ENCODE peak calls at places on chromosomes 3 and 15, in nine cellular contexts. B is body of pancreas, A is uterus, R is Peyer's patch, C is tibial nerve, M is adrenal gland, H is breast epithelium, G is HepG2, S is thyroid gland. Y is an unnamed sample.

GRCh38 chr15:29568840-29569532 is 253.3 kb downstream of the TJP1 start:
- DNase-seq in B (peak; percentile 78), A (no peak), R (peak; percentile 63), C (no peak), M (no peak), H (no peak), G (peak; percentile 23), S (peak; percentile 78), Y (no peak)

GRCh38 chr3:46558184-46559029 is 7.7 kb downstream of the LRRC2 start:
- DNase-seq in B (peak; percentile 96), A (peak; percentile 88), R (peak; percentile 87), C (peak; percentile 52), M (peak; percentile 72), H (peak; percentile 87), G (peak; percentile 93), S (peak; percentile 88), Y (peak; percentile 86)

GRCh38 chr3:126493731-126494130 is 18.0 kb upstream of the ZXDC start:
- DNase-seq in B (no peak), A (no peak), R (no peak), C (no peak), M (no peak), H (no peak), G (no peak), S (no peak), Y (no peak)

GRCh38 chr3:141050576-141050912 is 603 bp upstream of the SPSB4 start:
- DNase-seq in B (no peak), A (no peak), R (no peak), C (no peak), M (no peak), H (no peak), G (no peak), S (no peak), Y (no peak)

GRCh38 chr3:14780927-14781507 is 37.7 kb upstream of the FGD5 start:
- DNase-seq in B (peak; percentile 62), A (peak; percentile 40), R (peak; percentile 79), C (no peak), M (peak; percentile 38), H (no peak), G (peak; percentile 61), S (peak; percentile 75), Y (peak; percentile 76)

GRCh38 chr3:49343163-49343562 is 3.3 kb upstream of the USP4 start:
- DNase-seq in B (no peak), A (no peak), R (no peak), C (no peak), M (no peak), H (no peak), G (no peak), S (no peak), Y (no peak)

GRCh38 chr3:66378256-66378655 is 122.6 kb downstream of the LRIG1 start:
- DNase-seq in B (no peak), A (no peak), R (no peak), C (no peak), M (no peak), H (no peak), G (no peak), S (no peak), Y (no peak)

GRCh38 chr3:131350506-131350905 is 31.1 kb upstream of the NUDT16 start:
- DNase-seq in B (no peak), A (no peak), R (no peak), C (no peak), M (no peak), H (no peak), G (no peak), S (no peak), Y (no peak)

GRCh38 chr15:70611286-70611685 is 152.1 kb downstream of the UACA start:
- DNase-seq in B (no peak), A (no peak), R (no peak), C (no peak), M (no peak), H (no peak), G (no peak), S (no peak), Y (no peak)

GRCh38 chr15:38085931-38086562 is 151.6 kb downstream of the TMCO5A start:
- DNase-seq in B (no peak), A (no peak), R (no peak), C (no peak), M (no peak), H (no peak), G (no peak), S (no peak), Y (no peak)

GRCh38 chr3:194225988-194226663 is 90.2 kb downstream of the HES1 start:
- DNase-seq in B (no peak), A (no peak), R (no peak), C (no peak), M (no peak), H (no peak), G (no peak), S (no peak), Y (no peak)

GRCh38 chr15:98954411-98954810 is 53.2 kb downstream of the PGPEP1L start:
- DNase-seq in B (peak; percentile 38), A (peak; percentile 86), R (no peak), C (peak; percentile 70), M (peak; percentile 93), H (peak; percentile 94), G (no peak), S (peak; percentile 98), Y (peak; percentile 67)

GRCh38 chr3:194840661-194841514 is 155.2 kb downstream of the FAM43A start:
- DNase-seq in B (no peak), A (no peak), R (no peak), C (no peak), M (peak; percentile 85), H (no peak), G (peak; percentile 6), S (no peak), Y (no peak)

GRCh38 chr15:68699881-68700394 is 120.8 kb downstream of the ANP32A start:
- DNase-seq in B (no peak), A (peak; percentile 40), R (no peak), C (no peak), M (no peak), H (no peak), G (no peak), S (peak; percentile 15), Y (no peak)

GRCh38 chr3:135093121-135093520 is 298.1 kb downstream of the EPHB1 start:
- DNase-seq in B (no peak), A (no peak), R (no peak), C (no peak), M (no peak), H (no peak), G (no peak), S (peak; percentile 64), Y (no peak)

GRCh38 chr15:27743638-27744037 is 355.5 kb downstream of the OCA2 start:
- DNase-seq in B (no peak), A (no peak), R (no peak), C (no peak), M (no peak), H (no peak), G (no peak), S (no peak), Y (no peak)

GRCh38 chr15:27747997-27748396 is 351.1 kb downstream of the OCA2 start:
- DNase-seq in B (no peak), A (no peak), R (no peak), C (no peak), M (no peak), H (no peak), G (no peak), S (no peak), Y (no peak)

GRCh38 chr15:27743078-27743477 is 356.0 kb downstream of the OCA2 start:
- DNase-seq in B (no peak), A (no peak), R (no peak), C (no peak), M (no peak), H (no peak), G (no peak), S (no peak), Y (no peak)

GRCh38 chr15:27746556-27746955 is 352.6 kb downstream of the OCA2 start:
- DNase-seq in B (no peak), A (no peak), R (no peak), C (no peak), M (no peak), H (no peak), G (no peak), S (no peak), Y (no peak)

GRCh38 chr15:27744651-27745050 is 354.5 kb downstream of the OCA2 start:
- DNase-seq in B (no peak), A (no peak), R (no peak), C (no peak), M (no peak), H (no peak), G (no peak), S (no peak), Y (no peak)
- H3K9me3 ChIP-seq in B (no peaks in the 10 kb centered on the region), A (no peaks in the 10 kb centered on the region), R (no peaks in the 10 kb centered on the region), C (no peaks in the 10 kb centered on the region), M (no peaks in the 10 kb centered on the region), H (no peaks in the 10 kb centered on the region), G (no peaks in the 10 kb centered on the region), S (no peaks in the 10 kb centered on the region), Y (no peaks in the 10 kb centered on the region)

GRCh38 chr3:51498871-51499790 is 684 bp downstream of the DCAF1 start:
- DNase-seq in B (peak; percentile 96), A (peak; percentile 96), R (peak; percentile 96), C (peak; percentile 85), M (peak; percentile 97), H (peak; percentile 96), G (peak; percentile 92), S (peak; percentile 98), Y (peak; percentile 97)
- TF ChIP-seq POLR2A in B (no peak), A (peak; percentile 18), R (peak; percentile 50), C (no peak), M (peak; percentile 71), H (peak; percentile 12), G (peak; percentile 71), S (peak; percentile 50), Y (no peak)

DNA sequence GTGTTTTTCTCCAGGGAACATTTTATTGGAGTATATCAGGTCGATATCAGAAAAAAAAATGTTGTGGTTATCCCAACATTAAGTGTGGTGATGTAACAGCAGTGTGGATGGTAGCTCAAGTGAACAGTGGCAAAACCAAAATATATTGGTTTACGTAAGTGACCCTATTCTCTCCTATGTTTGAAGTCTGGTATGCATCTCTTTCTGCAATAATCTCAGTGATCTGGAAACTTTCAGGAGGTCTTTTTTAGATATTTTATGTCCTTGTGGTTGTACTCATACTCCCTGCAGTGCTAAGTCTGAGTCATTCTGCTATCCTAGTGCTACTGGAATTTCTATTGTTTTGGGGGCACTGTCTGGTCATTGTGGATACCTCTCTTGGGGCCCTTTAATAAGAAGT is 137.9 kb downstream of the SNRPN start:
- DNase-seq in B (no peak), A (no peak), R (no peak), C (no peak), M (no peak), H (no peak), G (no peak), S (no peak), Y (no peak)
- H3K9me3 ChIP-seq in B (peaks cover 75% of the 10 kb centered on the region), A (no peaks in the 10 kb centered on the region), R (no peaks in the 10 kb centered on the region), C (peaks cover 98% of the 10 kb centered on the region), M (no peaks in the 10 kb centered on the region), H (peaks cover 98% of the 10 kb centered on the region), G (peaks cover 81% of the 10 kb centered on the region), S (no peaks in the 10 kb centered on the region), Y (peaks cover 46% of the 10 kb centered on the region)

DNA sequence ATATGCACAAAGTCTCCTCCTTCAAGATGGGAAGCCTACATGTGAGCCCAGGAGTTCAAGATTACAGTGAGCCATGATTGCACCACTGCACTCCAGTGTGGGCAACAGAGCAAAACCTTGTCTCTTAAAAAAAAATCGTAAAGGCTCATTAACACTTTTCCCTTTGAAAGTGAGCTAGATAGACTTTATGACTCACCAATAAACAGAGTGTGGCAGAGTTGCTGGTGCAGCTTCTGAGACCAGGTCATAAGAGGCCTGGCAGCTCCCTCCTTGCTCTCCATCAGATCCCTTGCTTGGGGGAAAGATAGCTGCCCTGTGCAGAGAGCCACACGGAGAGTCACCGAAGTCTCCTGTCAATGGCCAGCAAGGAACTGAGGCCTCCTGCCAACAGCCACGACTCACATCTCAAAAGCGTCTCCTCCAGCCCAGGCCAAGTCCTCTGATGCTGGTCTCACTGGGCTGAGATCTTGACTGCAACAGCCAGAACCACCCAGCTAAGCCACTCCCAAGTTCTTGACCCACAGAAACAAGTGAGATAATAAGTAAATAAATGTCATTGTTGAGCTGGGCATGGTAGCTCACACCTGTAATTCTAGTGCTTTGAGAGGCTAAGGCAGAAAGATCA is 8.7 kb upstream of the GP9 start:
- DNase-seq in B (peak; percentile 44), A (no peak), R (no peak), C (no peak), M (no peak), H (no peak), G (no peak), S (peak; percentile 62), Y (no peak)
- TF ChIP-seq POLR2A in B (no peak), A (no peak), R (no peak), C (no peak), M (no peak), H (no peak), G (no peak), S (no peak), Y (no peak)